ENCODE peak calls at places on chromosomes 12 and 14, in five cellular contexts. Z, S, O, J and Y are unnamed samples.
A peak's percentile ranks its signal among the peaks of the same experiment; 100 is the strongest.

GRCh38 chr14:103932791-103933490 is 4.7 kb downstream of the TDRD9 start:
- DNase-seq in Z (no peak), S (no peak), O (peak; percentile 82), J (no peak), Y (no peak)

GRCh38 chr12:69168828-69169227 is 70.5 kb upstream of the CPSF6 start:
- DNase-seq in Z (no peak), S (no peak), O (no peak), J (no peak), Y (no peak)

GRCh38 chr14:105240811-105241576 is 7.3 kb upstream of the BTBD6 start:
- DNase-seq in Z (no peak), S (no peak), O (no peak), J (no peak), Y (no peak)

GRCh38 chr14:67630186-67630585 is 10.5 kb downstream of the ARG2 start:
- DNase-seq in Z (no peak), S (no peak), O (no peak), J (no peak), Y (no peak)

GRCh38 chr14:99686557-99687283 is 2.6 kb downstream of the CYP46A1 start:
- DNase-seq in Z (no peak), S (no peak), O (no peak), J (no peak), Y (no peak)

GRCh38 chr12:120445911-120446909 is at the start of the genes GATC and TRIAP1:
- DNase-seq in Z (peak; percentile 83), S (peak; percentile 75), O (peak; percentile 84), J (peak; percentile 89), Y (no peak)

GRCh38 chr12:67625004-67625403 is 23.5 kb upstream of the DYRK2 start:
- DNase-seq in Z (no peak), S (no peak), O (no peak), J (no peak), Y (no peak)

GRCh38 chr14:32043624-32044023 is 33.5 kb upstream of the ARHGAP5 start:
- DNase-seq in Z (no peak), S (no peak), O (no peak), J (no peak), Y (no peak)

GRCh38 chr14:60862283-60862682 is 118.6 kb downstream of the TRMT5 start:
- DNase-seq in Z (no peak), S (no peak), O (peak; percentile 14), J (no peak), Y (no peak)

GRCh38 chr14:67221248-67221981 is 19.8 kb upstream of the PALS1 start:
- DNase-seq in Z (no peak), S (no peak), O (peak; percentile 83), J (peak; percentile 29), Y (peak; percentile 76)

GRCh38 chr12:69901141-69901900 is 76.3 kb downstream of the MYRFL start:
- DNase-seq in Z (no peak), S (no peak), O (peak; percentile 18), J (no peak), Y (no peak)

GRCh38 chr12:15856097-15856982 is 25.8 kb upstream of the STRAP start:
- DNase-seq in Z (no peak), S (peak; percentile 62), O (peak; percentile 41), J (peak; percentile 78), Y (no peak)

GRCh38 chr12:52083638-52083996 is 4.1 kb downstream of the SMIM41 start:
- DNase-seq in Z (no peak), S (no peak), O (no peak), J (no peak), Y (no peak)

GRCh38 chr12:6697584-6698351 is 2.8 kb downstream of the PIANP start:
- DNase-seq in Z (no peak), S (no peak), O (peak; percentile 48), J (peak; percentile 76), Y (no peak)

GRCh38 chr12:99983721-99984258 is 946 bp downstream of the ANKS1B start:
- DNase-seq in Z (no peak), S (no peak), O (no peak), J (peak; percentile 7), Y (no peak)

GRCh38 chr12:43118881-43119280 is 433.1 kb downstream of the ADAMTS20 start:
- DNase-seq in Z (no peak), S (no peak), O (no peak), J (no peak), Y (no peak)

GRCh38 chr12:57166971-57167371 is 19.6 kb upstream of the LRP1-AS start:
- DNase-seq in Z (no peak), S (no peak), O (peak; percentile 96), J (peak; percentile 78), Y (no peak)

GRCh38 chr14:106879241-106879640 is 1352.9 kb downstream of the TMEM121 start:
- DNase-seq in Z (no peak), S (peak; percentile 63), O (peak; percentile 48), J (peak; percentile 79), Y (no peak)

GRCh38 chr14:36655963-36656768 is 5.5 kb upstream of the PAX9 start:
- DNase-seq in Z (no peak), S (no peak), O (no peak), J (peak; percentile 77), Y (no peak)

GRCh38 chr12:3836641-3837040 is 36.6 kb downstream of the PARP11 start:
- DNase-seq in Z (no peak), S (no peak), O (no peak), J (no peak), Y (no peak)

GRCh38 chr12:104886418-104887401 is 71.4 kb downstream of the SLC41A2 start:
- DNase-seq in Z (no peak), S (no peak), O (no peak), J (no peak), Y (no peak)

GRCh38 chr12:120874547-120875245 is 29.5 kb downstream of the SPPL3 start:
- DNase-seq in Z (no peak), S (no peak), O (no peak), J (no peak), Y (no peak)

GRCh38 chr12:124675881-124676688 is 108.7 kb upstream of the NCOR2 start:
- DNase-seq in Z (peak; percentile 44), S (no peak), O (no peak), J (no peak), Y (no peak)

GRCh38 chr12:126347421-126347820 is 1282.2 kb downstream of the AACS start:
- DNase-seq in Z (no peak), S (no peak), O (no peak), J (no peak), Y (no peak)
- TF ChIP-seq CTCF in Z (no peak), S (no peak), O (no peak), J (no peak), Y (no peak)

DNA sequence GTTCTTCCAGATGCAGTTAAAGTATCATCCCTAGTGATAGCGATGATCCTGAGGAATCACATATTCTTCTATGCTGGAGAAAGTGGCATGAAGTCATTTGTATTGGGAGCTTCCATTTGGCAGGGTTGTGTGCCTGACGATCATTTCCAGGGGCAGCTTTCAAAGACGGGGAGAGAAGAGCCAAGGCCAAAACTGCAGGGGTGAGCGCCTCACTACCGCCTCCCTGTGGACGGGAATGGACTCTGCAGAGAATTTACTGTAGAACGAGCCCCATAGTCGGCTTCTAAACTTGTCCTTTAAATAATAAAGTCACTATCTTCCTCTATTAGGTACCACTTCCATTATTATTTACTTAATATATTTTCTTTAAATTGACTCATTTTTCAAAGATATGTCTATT is 555.9 kb upstream of the TMEM132C start:
- DNase-seq in Z (no peak), S (no peak), O (no peak), J (no peak), Y (no peak)
- TF ChIP-seq CTCF in Z (no peak), S (peak; percentile 6), O (no peak), J (no peak), Y (peak; percentile 35)

GRCh38 chr14:92945959-92946846 is 23.3 kb downstream of the CHGA start:
- DNase-seq in Z (peak; percentile 50), S (no peak), O (peak; percentile 48), J (peak; percentile 91), Y (no peak)
- TF ChIP-seq CTCF in Z (no peak), S (no peak), O (no peak), J (no peak), Y (no peak)

DNA sequence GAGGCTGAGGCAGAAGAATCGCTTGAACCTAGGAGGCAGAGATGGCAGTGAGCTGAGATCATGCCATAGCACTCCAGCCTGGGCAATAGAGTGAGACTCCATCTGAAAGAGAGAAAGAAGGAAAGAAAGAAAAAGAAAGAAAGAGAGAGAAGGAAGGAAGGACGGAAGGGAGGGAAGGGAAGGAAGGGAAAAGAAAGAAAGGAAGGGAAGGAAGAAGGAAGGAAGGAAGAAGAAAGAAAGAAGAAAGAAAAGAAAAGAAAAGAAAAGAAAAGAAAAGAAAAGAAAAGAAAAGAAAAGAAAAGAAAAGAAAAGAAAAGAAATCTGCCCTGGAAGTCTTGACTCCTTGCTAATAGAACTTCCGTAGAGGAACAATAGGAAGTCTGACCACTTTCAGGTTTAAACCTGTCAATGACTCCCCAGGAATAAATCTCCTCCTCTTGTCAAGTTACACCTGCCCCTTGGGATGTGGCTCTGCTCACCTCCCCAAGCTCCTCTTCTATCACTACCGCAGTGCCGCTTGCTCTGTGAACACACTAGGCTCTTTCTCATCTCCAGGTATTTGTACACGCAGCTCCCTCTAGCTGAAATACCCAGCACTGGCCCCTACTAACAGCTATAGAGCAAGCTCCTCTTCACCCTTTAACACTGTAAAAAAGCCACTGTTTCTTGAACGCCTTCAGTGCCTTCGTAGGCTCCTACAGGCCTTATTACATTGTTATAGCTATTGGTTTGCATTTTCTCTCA is 773.1 kb upstream of the TBX3 start:
- DNase-seq in Z (no peak), S (no peak), O (peak; percentile 11), J (peak; percentile 53), Y (no peak)
- TF ChIP-seq CTCF in Z (no peak), S (no peak), O (peak; percentile 6), J (peak; percentile 32), Y (no peak)

GRCh38 chr14:76904100-76904739 is 78.0 kb downstream of the LRRC74A start:
- DNase-seq in Z (peak; percentile 46), S (no peak), O (peak; percentile 42), J (peak; percentile 80), Y (peak; percentile 66)
- TF ChIP-seq CTCF in Z (no peak), S (no peak), O (no peak), J (no peak), Y (no peak)

GRCh38 chr14:97010491-97011160 is 213.4 kb downstream of the VRK1 start:
- DNase-seq in Z (no peak), S (no peak), O (no peak), J (no peak), Y (no peak)
- TF ChIP-seq CTCF in Z (no peak), S (no peak), O (no peak), J (no peak), Y (no peak)